ENCODE peak calls at places on chromosomes 1 and 21, in eight cellular contexts. V is non-pigmented ciliary epithelial cell, T is OCI-M1, L is HuH-7.5, B is HFFc6, K is hepatic stellate cell, Q is GM20000, G is fibroblast of mammary gland. Z is an unnamed sample.

GRCh38 chr1:185774384-185774783 is 40.2 kb downstream of the HMCN1 start:
- DNase-seq in V (no peak), G (no peak), K (no peak), T (no peak), Q (no peak), B (no peak), L (no peak), Z (no peak)

GRCh38 chr1:171172471-171172870 is 12.6 kb upstream of the FMO2 start:
- DNase-seq in Q (no peak), T (no peak), K (no peak), V (no peak), L (no peak), B (no peak), G (no peak), Z (no peak)

GRCh38 chr1:242139986-242140385 is 141.1 kb upstream of the MAP1LC3C start:
- DNase-seq in Q (no peak), T (no peak), L (no peak), V (no peak), G (no peak), B (no peak), K (no peak), Z (no peak)

GRCh38 chr1:94707321-94708298 is 112.5 kb upstream of the SLC44A3 start:
- DNase-seq in V (no peak), Q (no peak), B (no peak), T (peak), L (no peak), G (peak), K (no peak), Z (no peak)

GRCh38 chr1:220271706-220272046 is 577 bp downstream of the RAB3GAP2 start:
- DNase-seq in K (peak), T (no peak), G (peak), B (no peak), V (no peak), Q (peak), L (no peak), Z (no peak)

GRCh38 chr21:36976882-36977651 is 10.6 kb upstream of the HLCS start:
- DNase-seq in L (no peak), T (peak), Q (peak), G (peak), B (peak), K (peak), V (peak), Z (no peak)

GRCh38 chr1:30758785-30759380 is 1.3 kb upstream of the LAPTM5 start:
- DNase-seq in B (peak), L (no peak), Q (peak), K (no peak), G (peak), V (no peak), T (peak), Z (no peak)

GRCh38 chr1:230322967-230323547 is 103.1 kb downstream of the PGBD5 start:
- DNase-seq in L (no peak), T (no peak), K (no peak), G (no peak), B (no peak), Q (no peak), V (no peak), Z (no peak)

GRCh38 chr1:181503130-181503810 is 20.0 kb downstream of the CACNA1E start:
- DNase-seq in B (no peak), V (no peak), Q (no peak), G (peak), T (no peak), L (no peak), K (no peak), Z (no peak)

GRCh38 chr1:117466761-117467160 is 99.5 kb downstream of the MAN1A2 start:
- DNase-seq in G (peak), B (no peak), T (no peak), L (no peak), K (no peak), V (no peak), Q (no peak), Z (no peak)

GRCh38 chr1:116537439-116537838 is 33.4 kb downstream of the CD58 start:
- DNase-seq in T (no peak), Q (no peak), L (no peak), G (peak), B (peak), K (no peak), V (no peak), Z (no peak)

GRCh38 chr1:241411056-241411775 is 54.2 kb upstream of the RGS7 start:
- DNase-seq in Q (no peak), L (no peak), G (peak), K (peak), B (peak), T (no peak), V (no peak), Z (no peak)

GRCh38 chr1:154859786-154860153 is 10.3 kb downstream of the KCNN3 start:
- DNase-seq in K (no peak), Q (peak), L (no peak), B (no peak), T (no peak), G (no peak), V (no peak), Z (no peak)

GRCh38 chr1:221620437-221621384 is 121.2 kb downstream of the DUSP10 start:
- DNase-seq in Q (no peak), K (no peak), B (peak), T (no peak), L (no peak), V (no peak), G (peak), Z (no peak)

GRCh38 chr21:35503646-35504045 is 454.5 kb upstream of the RUNX1 start:
- DNase-seq in L (no peak), Q (no peak), K (no peak), G (peak), T (peak), B (no peak), V (no peak), Z (no peak)

GRCh38 chr21:39353295-39353694 is 4.4 kb upstream of the HMGN1 start:
- DNase-seq in B (peak), K (no peak), L (no peak), T (no peak), Q (no peak), V (no peak), G (peak), Z (no peak)

GRCh38 chr1:156493154-156493631 is 7.4 kb downstream of the MEF2D start:
- DNase-seq in T (peak), L (no peak), V (no peak), Q (no peak), B (no peak), G (no peak), K (no peak), Z (no peak)

GRCh38 chr21:33273044-33273443 is 6.9 kb downstream of the IL10RB start:
- DNase-seq in Q (no peak), V (peak), T (no peak), B (no peak), L (no peak), G (no peak), K (no peak), Z (no peak)

GRCh38 chr21:43333301-43334062 is 93.4 kb downstream of the SIK1 start:
- DNase-seq in B (peak), T (no peak), L (peak), V (peak), G (peak), Q (no peak), K (peak), Z (no peak)

GRCh38 chr1:43853161-43853921 is 80.3 kb upstream of the ARTN start:
- DNase-seq in T (peak), V (no peak), K (peak), L (no peak), B (peak), G (peak), Q (peak), Z (no peak)

GRCh38 chr1:41650176-41650519 is 165.7 kb upstream of the EDN2 start:
- DNase-seq in B (no peak), K (peak), Q (no peak), V (no peak), G (peak), L (no peak), T (no peak), Z (no peak)

GRCh38 chr1:186894415-186894814 is 65.7 kb downstream of the PLA2G4A start:
- DNase-seq in K (no peak), T (no peak), L (no peak), V (no peak), G (peak), Q (no peak), B (no peak), Z (no peak)

GRCh38 chr21:43349644-43350043 is 77.3 kb downstream of the SIK1 start:
- DNase-seq in G (no peak), T (no peak), B (no peak), V (no peak), Q (no peak), L (no peak), K (no peak), Z (no peak)

GRCh38 chr1:37133276-37134145 is 99.2 kb upstream of the GRIK3 start:
- DNase-seq in L (no peak), V (no peak), T (no peak), K (no peak), G (no peak), Q (no peak), B (no peak), Z (no peak)

GRCh38 chr1:58885998-58886397 is 102.2 kb upstream of the JUN start:
- DNase-seq in Q (no peak), V (no peak), K (no peak), T (no peak), G (peak), B (no peak), L (no peak), Z (no peak)

GRCh38 chr1:176843352-176844297 is 320.9 kb downstream of the ASTN1 start:
- DNase-seq in K (peak), G (peak), B (peak), L (no peak), V (peak), T (peak), Q (peak), Z (no peak)

GRCh38 chr1:234748066-234748465 is 138.1 kb upstream of the IRF2BP2 start:
- DNase-seq in V (no peak), L (no peak), Q (no peak), B (no peak), T (no peak), G (no peak), K (no peak), Z (no peak)

GRCh38 chr1:216458807-216459206 is 35.6 kb upstream of the USH2A start:
- DNase-seq in G (no peak), L (no peak), Q (no peak), K (no peak), T (no peak), B (no peak), V (no peak), Z (no peak)

GRCh38 chr1:31696246-31696645 is 7.6 kb downstream of the COL16A1 start:
- DNase-seq in L (no peak), Q (no peak), V (no peak), G (no peak), K (no peak), T (no peak), B (no peak), Z (no peak)

GRCh38 chr1:166839600-166840308 is 479 bp downstream of the POGK start:
- DNase-seq in G (peak), V (no peak), K (peak), B (peak), Q (peak), L (peak), T (peak), Z (no peak)

GRCh38 chr1:78274814-78275213 is 216.0 kb upstream of the PTGFR start:
- DNase-seq in K (no peak), G (peak), T (no peak), V (peak), Q (no peak), B (peak), L (no peak), Z (no peak)

GRCh38 chr21:44529503-44530125 is 10.4 kb downstream of the KRTAP10-1 start:
- DNase-seq in K (no peak), V (no peak), L (no peak), Q (no peak), T (no peak), G (no peak), B (no peak), Z (no peak)

GRCh38 chr21:42864286-42864685 is 15.1 kb downstream of the WDR4 start:
- DNase-seq in B (no peak), Q (no peak), K (no peak), T (no peak), L (no peak), G (no peak), V (no peak), Z (no peak)

GRCh38 chr21:37829447-37829846 is 86.8 kb downstream of the KCNJ6 start:
- DNase-seq in K (peak), Q (no peak), T (no peak), B (peak), V (no peak), L (no peak), G (peak), Z (no peak)

GRCh38 chr1:163174524-163175437 is 27.9 kb downstream of the RGS5 start:
- DNase-seq in V (no peak), G (peak), B (peak), Q (peak), T (peak), L (no peak), K (peak), Z (no peak)

GRCh38 chr1:59008599-59009347 is 224.9 kb upstream of the JUN start:
- DNase-seq in Q (no peak), L (no peak), K (no peak), V (no peak), G (peak), B (no peak), T (no peak), Z (no peak)

GRCh38 chr1:211813590-211813989 is 17.0 kb downstream of the LPGAT1 start:
- DNase-seq in G (peak), K (no peak), B (no peak), V (no peak), T (no peak), L (no peak), Q (no peak), Z (no peak)

Z was measured in esophagus squamous epithelium.